ENCODE peak calls at places on chromosome 10, in four cellular contexts. T, E, F and H are unnamed samples.

GRCh38 chr10:24344695-24345473 is 135.9 kb downstream of the KIAA1217 start:
- DNase-seq in F (no peak), E (no peak), T (no peak), H (no peak)

GRCh38 chr10:6716521-6716920 is 136.4 kb upstream of the PRKCQ start:
- DNase-seq in F (peak), E (no peak), T (no peak), H (no peak)

GRCh38 chr10:117135480-117136140 is 2.5 kb downstream of the VAX1 start:
- DNase-seq in E (no peak), T (no peak), F (no peak), H (no peak)

GRCh38 chr10:93818086-93818485 is 60.4 kb downstream of the LGI1 start:
- DNase-seq in F (no peak), E (no peak), T (no peak), H (no peak)

GRCh38 chr10:109647627-109648026 is 275.7 kb downstream of the XPNPEP1 start:
- DNase-seq in E (no peak), F (no peak), T (no peak), H (no peak)

GRCh38 chr10:112716924-112717348 is 233.1 kb upstream of the TCF7L2 start:
- DNase-seq in E (no peak), T (no peak), F (no peak), H (no peak)

GRCh38 chr10:27482984-27483956 is 20.8 kb upstream of the RAB18 start:
- DNase-seq in F (no peak), T (no peak), E (no peak), H (no peak)

GRCh38 chr10:71864861-71865473 is 13.9 kb upstream of the PSAP start:
- DNase-seq in E (no peak), T (no peak), F (peak), H (no peak)

GRCh38 chr10:32207544-32207943 is 139.4 kb downstream of the EPC1 start:
- DNase-seq in E (peak), F (no peak), T (no peak), H (peak)

GRCh38 chr10:102643346-102644065 is 773 bp upstream of the TRIM8 start:
- DNase-seq in E (peak), T (no peak), F (peak), H (no peak)

GRCh38 chr10:77291596-77292505 is 345.8 kb downstream of the KCNMA1 start:
- DNase-seq in F (no peak), T (no peak), E (no peak), H (no peak)

DNA sequence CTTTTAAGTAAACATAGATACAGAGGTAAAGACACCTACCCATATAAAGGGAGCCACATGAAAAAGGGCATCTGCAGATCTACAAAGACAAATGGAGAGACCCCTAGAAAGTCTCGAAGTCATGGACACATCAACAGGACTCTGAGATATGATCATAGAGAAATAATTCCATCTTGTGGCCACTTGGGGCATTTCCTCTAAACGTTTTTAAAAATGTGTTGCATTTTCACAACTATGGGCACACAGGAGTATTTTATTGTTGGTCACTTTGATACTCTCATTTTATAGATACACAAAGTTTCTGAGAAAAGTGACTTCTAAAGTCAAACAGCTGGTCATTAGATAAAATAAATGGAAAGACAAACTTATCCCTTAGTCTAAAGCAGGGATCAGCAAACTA is 87.1 kb downstream of the CRTAC1 start:
- DNase-seq in T (no peak), F (no peak), E (no peak), H (no peak)
- TF ChIP-seq CTCF in T (peak), F (no peak), E (peak), H (no peak)

DNA sequence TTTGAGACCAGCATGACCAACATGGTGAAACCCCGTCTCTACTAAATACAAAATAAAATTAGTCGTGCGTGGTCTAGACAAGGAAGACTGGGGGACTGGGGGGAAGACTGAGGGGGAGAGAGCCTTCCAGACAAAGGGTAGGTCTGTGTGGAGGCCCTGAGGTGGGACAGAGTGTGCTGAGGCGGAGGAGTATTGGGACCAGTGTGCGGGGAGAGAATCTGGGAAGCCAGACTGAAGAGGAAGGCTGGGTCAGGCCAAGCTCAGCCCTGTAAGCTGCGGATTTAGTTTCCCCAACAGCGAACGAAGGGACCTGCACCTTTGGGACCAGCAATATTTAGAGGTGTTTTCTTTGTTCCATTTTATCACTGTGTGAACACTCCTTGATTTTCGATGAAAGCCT is 39.2 kb downstream of the PLAU start:
- DNase-seq in T (no peak), E (no peak), F (no peak), H (no peak)
- TF ChIP-seq CTCF in T (no peak), E (no peak), F (no peak), H (no peak)

GRCh38 chr10:83963446-83963845 is 175.9 kb upstream of the GHITM start:
- DNase-seq in F (no peak), E (no peak), T (no peak), H (no peak)

GRCh38 chr10:83965473-83965872 is 173.8 kb upstream of the GHITM start:
- DNase-seq in T (no peak), F (no peak), E (no peak), H (no peak)

GRCh38 chr10:83960125-83960524 is 179.2 kb upstream of the GHITM start:
- DNase-seq in F (no peak), T (no peak), E (no peak), H (no peak)

GRCh38 chr10:83959330-83959729 is 180.0 kb upstream of the GHITM start:
- DNase-seq in F (no peak), T (no peak), E (no peak), H (no peak)

GRCh38 chr10:83961620-83962019 is 177.7 kb upstream of the GHITM start:
- DNase-seq in F (no peak), E (no peak), T (no peak), H (no peak)
- TF ChIP-seq CTCF in F (no peak), E (no peak), T (no peak), H (no peak)

GRCh38 chr10:43221419-43222293 is 45.2 kb downstream of the RASGEF1A start:
- DNase-seq in F (no peak), T (peak), E (peak), H (no peak)
- TF ChIP-seq CTCF in F (no peak), T (no peak), E (no peak), H (no peak)

GRCh38 chr10:86443069-86443468 is 76.5 kb upstream of the GRID1 start:
- DNase-seq in F (no peak), T (no peak), E (no peak), H (no peak)
- TF ChIP-seq CTCF in F (no peak), T (no peak), E (no peak), H (no peak)

GRCh38 chr10:75959912-75960311 is 528.5 kb downstream of the LRMDA start:
- DNase-seq in E (no peak), T (no peak), F (no peak), H (no peak)

GRCh38 chr10:75957321-75957720 is 525.9 kb downstream of the LRMDA start:
- DNase-seq in F (no peak), T (no peak), E (no peak), H (no peak)

GRCh38 chr10:75956624-75957023 is 525.2 kb downstream of the LRMDA start:
- DNase-seq in F (no peak), E (no peak), T (no peak), H (no peak)

GRCh38 chr10:75957721-75958120 is 526.3 kb downstream of the LRMDA start:
- DNase-seq in F (no peak), E (no peak), T (no peak), H (no peak)

DNA sequence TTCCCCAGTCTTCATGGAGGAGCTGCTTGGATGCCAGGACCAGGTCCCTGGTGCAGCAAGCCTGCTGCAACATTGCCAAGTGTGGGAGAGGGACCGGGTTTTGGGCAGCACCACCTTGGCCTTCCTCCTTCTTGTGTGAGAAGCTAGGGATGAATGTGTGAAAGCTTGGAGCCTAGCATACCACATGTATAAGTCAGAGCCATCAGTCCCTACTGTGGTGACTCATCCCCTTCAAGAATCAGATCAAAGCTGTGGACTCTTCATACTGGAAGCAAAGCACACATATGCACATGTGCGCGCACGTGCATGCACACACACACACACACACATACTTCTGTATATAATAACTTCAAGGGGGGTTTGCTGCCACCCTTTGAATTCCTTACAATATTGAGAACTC is 527.8 kb downstream of the LRMDA start:
- DNase-seq in T (no peak), E (no peak), F (peak), H (no peak)
- TF ChIP-seq CTCF in T (no peak), E (no peak), F (no peak), H (no peak)

GRCh38 chr10:101012525-101013364 is 13.1 kb downstream of the LZTS2 start:
- DNase-seq in E (peak), T (peak), F (no peak), H (peak)
- TF ChIP-seq CTCF in E (peak), T (peak), F (peak), H (peak)

GRCh38 chr10:29925771-29926345 is 133.5 kb downstream of the JCAD start:
- DNase-seq in E (no peak), F (no peak), T (no peak), H (no peak)

GRCh38 chr10:29924436-29924835 is 134.9 kb downstream of the JCAD start:
- DNase-seq in E (no peak), F (no peak), T (no peak), H (no peak)

GRCh38 chr10:29929006-29929405 is 130.4 kb downstream of the JCAD start:
- DNase-seq in F (no peak), T (no peak), E (no peak), H (no peak)

GRCh38 chr10:29923416-29923970 is 135.9 kb downstream of the JCAD start:
- DNase-seq in F (no peak), T (no peak), E (no peak), H (no peak)

GRCh38 chr10:29926649-29927048 is 132.7 kb downstream of the JCAD start:
- DNase-seq in F (peak), E (no peak), T (no peak), H (no peak)
- TF ChIP-seq CTCF in F (peak), E (peak), T (peak), H (no peak)

GRCh38 chr10:12716042-12716441 is 285.5 kb downstream of the CCDC3 start:
- DNase-seq in T (no peak), F (no peak), E (no peak), H (no peak)
- TF ChIP-seq CTCF in T (no peak), F (no peak), E (no peak), H (no peak)